ENCODE peak calls at places on chromosomes 5 and 9, in five cellular contexts. A, F, S, L and P are unnamed samples.

GRCh38 chr5:119315516-119315949 is 40.3 kb upstream of the TNFAIP8 start:
- DNase-seq in A (no peak), F (peak), S (no peak), L (no peak), P (no peak)

GRCh38 chr9:132575005-132575609 is 7.3 kb upstream of the BARHL1 start:
- DNase-seq in A (peak), F (no peak), S (peak), L (peak), P (no peak)

GRCh38 chr5:12358371-12359090 is 454.3 kb upstream of the CTNND2 start:
- DNase-seq in A (no peak), F (no peak), S (no peak), L (no peak), P (no peak)

GRCh38 chr9:17135578-17135904 is 701 bp downstream of the CNTLN start:
- DNase-seq in A (no peak), F (no peak), S (peak), L (no peak), P (no peak)

GRCh38 chr5:160054047-160054446 is 45.1 kb downstream of the TTC1 start:
- DNase-seq in A (no peak), F (no peak), S (no peak), L (no peak), P (no peak)

GRCh38 chr5:174972291-174972690 is 247.9 kb downstream of the MSX2 start:
- DNase-seq in A (no peak), F (no peak), S (no peak), L (no peak), P (no peak)

GRCh38 chr9:2596003-2596402 is 25.6 kb upstream of the VLDLR start:
- DNase-seq in A (no peak), F (no peak), S (no peak), L (no peak), P (no peak)

GRCh38 chr9:94511134-94511942 is 43.5 kb upstream of the PCAT7 start:
- DNase-seq in A (no peak), F (no peak), S (no peak), L (no peak), P (no peak)

GRCh38 chr5:125612356-125613149 is 810.7 kb upstream of the GRAMD2B start:
- DNase-seq in A (no peak), F (no peak), S (no peak), L (no peak), P (no peak)